ENCODE peak calls at places on chromosomes 5 and 9, in nine cellular contexts. H is PC-3, E is Karpas-422, V is hepatocyte, K is MM.1S, C is OCI-LY7, Z is SK-N-SH, X is GM23338, L is PC-9. D is an unnamed sample.

GRCh38 chr9:89179535-89179919 is 909 bp upstream of the SHC3 start:
- DNase-seq in K (no peak), Z (no peak), H (peak; percentile 17), L (peak; percentile 43), E (no peak), C (no peak), V (no peak), X (peak; percentile 33), D (peak; percentile 62)

GRCh38 chr5:14236757-14237156 is 93.6 kb downstream of the TRIO start:
- DNase-seq in X (peak; percentile 80), V (no peak), L (no peak), K (no peak), C (no peak), Z (no peak), E (no peak), H (no peak), D (no peak)

GRCh38 chr9:85740821-85741111 is 988 bp downstream of the AGTPBP1 start:
- DNase-seq in K (no peak), V (no peak), Z (peak; percentile 36), X (no peak), C (no peak), H (no peak), L (no peak), E (no peak), D (no peak)

GRCh38 chr5:151020304-151021031 is at the start of gene GPX3:
- DNase-seq in X (peak; percentile 94), V (peak; percentile 84), L (peak; percentile 78), Z (peak; percentile 92), C (no peak), H (no peak), E (peak; percentile 47), K (no peak), D (peak; percentile 51)

GRCh38 chr9:115109486-115109885 is 8.5 kb downstream of the TNC start:
- DNase-seq in Z (no peak), K (no peak), E (no peak), C (no peak), X (no peak), H (peak; percentile 54), L (no peak), V (peak; percentile 34), D (peak; percentile 78)

GRCh38 chr9:2477755-2478154 is 143.8 kb upstream of the VLDLR start:
- DNase-seq in Z (no peak), E (no peak), V (no peak), X (no peak), C (no peak), L (peak; percentile 75), H (peak; percentile 69), K (no peak), D (no peak)

GRCh38 chr9:114371986-114372917 is 15.5 kb downstream of the AKNA start:
- DNase-seq in K (peak; percentile 73), X (no peak), L (no peak), E (no peak), V (no peak), C (peak; percentile 81), Z (peak; percentile 77), H (peak; percentile 76), D (peak; percentile 13)

GRCh38 chr9:124778575-124779367 is 1.8 kb downstream of the OLFML2A start:
- DNase-seq in Z (no peak), H (no peak), V (no peak), K (no peak), X (no peak), C (no peak), E (peak; percentile 15), L (no peak), D (peak; percentile 43)

GRCh38 chr5:102762828-102763227 is 7.7 kb downstream of the PAM start:
- DNase-seq in X (no peak), K (no peak), H (peak; percentile 45), Z (no peak), L (no peak), E (no peak), C (no peak), V (no peak), D (peak; percentile 51)

GRCh38 chr5:59042683-59043082 is 459.8 kb downstream of the RAB3C start:
- DNase-seq in K (no peak), V (no peak), L (no peak), E (no peak), X (no peak), Z (no peak), H (peak; percentile 22), C (no peak), D (peak; percentile 70)

GRCh38 chr9:83130541-83130940 is 67.6 kb upstream of the RASEF start:
- DNase-seq in L (peak; percentile 69), K (no peak), Z (no peak), E (no peak), H (peak; percentile 61), C (no peak), X (no peak), V (peak; percentile 31), D (peak; percentile 6)

GRCh38 chr9:87290241-87290700 is 207.4 kb upstream of the DAPK1 start:
- DNase-seq in V (peak; percentile 27), H (no peak), K (no peak), E (no peak), X (peak; percentile 31), L (no peak), Z (no peak), C (no peak), D (peak; percentile 55)

GRCh38 chr9:127927457-127928231 is 2.9 kb downstream of the PIP5KL1 start:
- DNase-seq in X (peak; percentile 97), H (peak; percentile 50), E (peak; percentile 72), Z (no peak), C (peak; percentile 72), V (peak; percentile 71), K (peak; percentile 82), L (no peak), D (peak; percentile 55)

GRCh38 chr5:122419195-122419894 is 107.3 kb downstream of the SNCAIP start:
- DNase-seq in C (no peak), H (peak; percentile 11), X (no peak), V (no peak), Z (no peak), L (peak; percentile 43), E (no peak), K (no peak), D (no peak)

GRCh38 chr5:123111502-123111901 is 22.5 kb downstream of the PRDM6 start:
- DNase-seq in Z (no peak), E (no peak), L (no peak), K (no peak), H (no peak), C (no peak), V (no peak), X (peak; percentile 19), D (no peak)

GRCh38 chr5:124599048-124599973 is 147.1 kb downstream of the ZNF608 start:
- DNase-seq in Z (peak; percentile 56), H (peak; percentile 48), E (peak; percentile 49), V (peak; percentile 35), C (peak; percentile 72), X (no peak), L (peak; percentile 87), K (no peak), D (peak; percentile 51)

GRCh38 chr9:84397151-84397728 is 56.7 kb upstream of the SLC28A3 start:
- DNase-seq in K (peak; percentile 76), L (peak; percentile 38), X (peak; percentile 83), E (peak; percentile 88), Z (peak; percentile 82), H (peak; percentile 78), C (peak; percentile 68), V (peak; percentile 85), D (peak; percentile 82)
- H2AFZ ChIP-seq in K (peak overlapping the region; percentile 6), L (no peak overlapping the region), X (peak overlapping the region; percentile 19), E (no peak overlapping the region), Z (peak overlapping the region; percentile 71), H (peak overlapping the region; percentile 35), C (no peak overlapping the region), V (no peak overlapping the region), D (peak overlapping the region; percentile 43)

DNA sequence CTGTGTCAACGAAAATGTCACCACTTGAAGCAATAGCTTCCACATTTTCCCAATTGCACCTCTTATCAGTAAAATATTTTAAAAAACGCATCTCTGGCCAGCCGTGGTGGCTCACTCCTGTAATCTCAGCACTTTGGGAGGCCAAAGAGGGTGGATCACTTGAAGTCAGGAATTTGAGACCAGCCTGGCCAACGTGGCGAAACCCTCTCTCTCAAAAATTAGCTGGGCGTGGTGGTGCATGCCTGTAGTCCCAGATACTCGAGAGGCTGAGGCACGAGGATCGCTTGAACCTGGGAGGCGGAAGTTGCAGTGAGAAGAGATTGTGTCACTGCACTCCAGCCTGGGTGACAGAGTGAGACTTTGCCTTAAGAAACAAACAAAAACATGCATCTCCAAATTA is 210.1 kb upstream of the CHD1 start:
- DNase-seq in Z (no peak), V (no peak), E (no peak), C (no peak), K (no peak), X (no peak), H (no peak), L (no peak), D (no peak)
- H3K4me3 ChIP-seq in Z (no peak overlapping the region), V (no peak overlapping the region), E (no peak overlapping the region), C (no peak overlapping the region), K (no peak overlapping the region), X (no peak overlapping the region), H (no peak overlapping the region), L (no peak overlapping the region), D (no peak overlapping the region)

GRCh38 chr5:9859798-9860197 is 229.6 kb upstream of the TAS2R1 start:
- DNase-seq in H (no peak), C (no peak), K (no peak), X (no peak), Z (no peak), E (no peak), L (no peak), V (no peak), D (no peak)
- H3K9me2 ChIP-seq in H (no peaks in the 10 kb centered on the region), C (no peaks in the 10 kb centered on the region), K (no peaks in the 10 kb centered on the region), X (no peaks in the 10 kb centered on the region), Z (no peaks in the 10 kb centered on the region), E (no peaks in the 10 kb centered on the region), L (no peaks in the 10 kb centered on the region), V (no peaks in the 10 kb centered on the region), D (no peaks in the 10 kb centered on the region)

GRCh38 chr5:120538149-120538548 is 74.0 kb downstream of the PRR16 start:
- DNase-seq in C (no peak), H (peak; percentile 55), K (no peak), E (no peak), Z (no peak), L (no peak), V (no peak), X (no peak), D (peak; percentile 87)

GRCh38 chr5:120535900-120536299 is 71.8 kb downstream of the PRR16 start:
- DNase-seq in X (no peak), C (no peak), E (no peak), H (peak; percentile 35), Z (no peak), V (no peak), L (no peak), K (no peak), D (peak; percentile 25)

GRCh38 chr5:120540097-120540496 is 76.0 kb downstream of the PRR16 start:
- DNase-seq in Z (no peak), E (no peak), X (no peak), K (no peak), L (no peak), V (no peak), H (no peak), C (no peak), D (no peak)

GRCh38 chr5:120539471-120539870 is 75.4 kb downstream of the PRR16 start:
- DNase-seq in K (no peak), Z (no peak), H (no peak), X (no peak), L (no peak), C (no peak), E (no peak), V (no peak), D (no peak)

DNA sequence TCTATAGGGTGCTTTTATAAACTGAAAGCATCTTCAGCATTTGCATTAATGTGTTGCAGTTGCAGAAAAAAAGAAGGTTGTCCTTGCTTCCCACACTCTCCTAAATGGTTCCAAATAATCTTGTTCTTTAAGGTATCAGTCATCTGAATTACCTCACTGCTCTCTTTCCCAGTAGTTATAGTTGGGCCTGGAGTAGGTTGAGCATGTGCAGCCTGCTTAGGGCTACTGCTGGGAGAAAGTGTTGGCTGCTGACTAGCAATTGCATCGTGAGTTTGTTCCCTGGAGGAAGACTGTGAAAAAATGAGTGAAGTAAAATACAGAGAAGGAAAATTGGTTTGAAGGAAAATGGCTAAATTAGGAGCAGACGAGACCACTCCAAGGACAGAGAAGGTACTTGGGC is 74.5 kb downstream of the PRR16 start:
- DNase-seq in X (no peak), E (no peak), K (no peak), L (no peak), C (no peak), H (peak; percentile 11), Z (no peak), V (no peak), D (peak; percentile 83)
- H2AFZ ChIP-seq in X (peak overlapping the region; percentile 88), E (no peak overlapping the region), K (no peak overlapping the region), L (no peak overlapping the region), C (no peak overlapping the region), H (peak overlapping the region; percentile 76), Z (peak overlapping the region; percentile 77), V (no peak overlapping the region), D (peak overlapping the region; percentile 33)